ENCODE peak calls at places on chromosomes 3 and 15, in four cellular contexts. H, Y, O and Q are unnamed samples.

GRCh38 chr3:42061711-42062408 is 29.3 kb upstream of the TRAK1 start:
- DNase-seq in H (peak; percentile 97), Y (no peak), O (no peak), Q (peak; percentile 90)

GRCh38 chr3:108433928-108434327 is 76.5 kb downstream of the MYH15 start:
- DNase-seq in H (no peak), Y (no peak), O (no peak), Q (no peak)

GRCh38 chr3:195151866-195152526 is 119.0 kb downstream of the XXYLT1 start:
- DNase-seq in H (peak; percentile 87), Y (no peak), O (no peak), Q (peak; percentile 66)

GRCh38 chr15:69593488-69593887 is 140.9 kb downstream of the RPLP1 start:
- DNase-seq in H (no peak), Y (no peak), O (no peak), Q (no peak)

GRCh38 chr3:33597257-33597689 is 120.8 kb downstream of the CLASP2 start:
- DNase-seq in H (no peak), Y (no peak), O (no peak), Q (no peak)

GRCh38 chr15:26628879-26629529 is 143.9 kb downstream of the GABRB3 start:
- DNase-seq in H (peak; percentile 65), Y (no peak), O (no peak), Q (peak; percentile 84)

GRCh38 chr3:182393830-182394367 is 399.4 kb upstream of the ATP11B start:
- DNase-seq in H (no peak), Y (no peak), O (no peak), Q (no peak)

GRCh38 chr3:190694335-190695001 is 168.0 kb downstream of the GMNC start:
- DNase-seq in H (no peak), Y (no peak), O (no peak), Q (no peak)

GRCh38 chr15:74781673-74782595 is at the start of gene CSK:
- DNase-seq in H (peak; percentile 85), Y (peak; percentile 85), O (peak; percentile 99), Q (peak; percentile 45)

GRCh38 chr3:125440559-125440955 is 65.4 kb upstream of the ZNF148 start:
- DNase-seq in H (no peak), Y (no peak), O (no peak), Q (no peak)

GRCh38 chr15:93037341-93038063 is 51.5 kb downstream of the RGMA start:
- DNase-seq in H (peak; percentile 74), Y (no peak), O (peak; percentile 34), Q (no peak)

GRCh38 chr3:4497884-4498283 is 4.7 kb downstream of the ITPR1 start:
- DNase-seq in H (no peak), Y (no peak), O (no peak), Q (no peak)

GRCh38 chr3:143830063-143830462 is 18.2 kb downstream of the SLC9A9 start:
- DNase-seq in H (peak; percentile 33), Y (no peak), O (no peak), Q (no peak)

GRCh38 chr3:175489406-175489805 is 630.3 kb downstream of the NAALADL2 start:
- DNase-seq in H (no peak), Y (no peak), O (no peak), Q (no peak)

GRCh38 chr3:9224490-9224889 is 25.0 kb downstream of the SRGAP3 start:
- DNase-seq in H (no peak), Y (no peak), O (no peak), Q (no peak)

GRCh38 chr3:82236257-82236656 is 474.8 kb upstream of the GBE1 start:
- DNase-seq in H (no peak), Y (no peak), O (no peak), Q (no peak)

GRCh38 chr15:64844576-64845140 is 2.9 kb downstream of the PLEKHO2 start:
- DNase-seq in H (no peak), Y (no peak), O (peak; percentile 54), Q (no peak)

GRCh38 chr3:14431928-14432834 is 29.8 kb downstream of the SLC6A6 start:
- DNase-seq in H (peak; percentile 94), Y (peak; percentile 35), O (peak; percentile 77), Q (peak; percentile 88)

GRCh38 chr3:189902230-189903186 is 218.2 kb downstream of the P3H2 start:
- DNase-seq in H (no peak), Y (no peak), O (no peak), Q (no peak)

GRCh38 chr3:95750097-95750496 is 1064.3 kb upstream of the EPHA6 start:
- DNase-seq in H (no peak), Y (no peak), O (no peak), Q (no peak)

GRCh38 chr15:72116680-72117447 is 1.1 kb downstream of the MYO9A start:
- DNase-seq in H (peak; percentile 30), Y (peak; percentile 16), O (no peak), Q (no peak)

GRCh38 chr3:194865081-194865480 is 179.4 kb downstream of the FAM43A start:
- DNase-seq in H (no peak), Y (no peak), O (no peak), Q (no peak)

GRCh38 chr3:130517541-130517940 is 564 bp downstream of the COL6A6 start:
- DNase-seq in H (peak; percentile 11), Y (no peak), O (peak; percentile 13), Q (no peak)

GRCh38 chr3:79032686-79033318 is 735.0 kb downstream of the ROBO1 start:
- DNase-seq in H (peak; percentile 71), Y (peak; percentile 22), O (peak; percentile 51), Q (peak; percentile 48)

GRCh38 chr15:66255293-66255676 is 1.7 kb upstream of the MEGF11 start:
- DNase-seq in H (no peak), Y (no peak), O (no peak), Q (no peak)

GRCh38 chr15:94792166-94792565 is 560.8 kb downstream of the MCTP2 start:
- DNase-seq in H (peak; percentile 20), Y (no peak), O (no peak), Q (no peak)

GRCh38 chr3:63908776-63909175 is 3.4 kb downstream of the SCAANT1 start:
- DNase-seq in H (no peak), Y (no peak), O (no peak), Q (no peak)

GRCh38 chr3:60582285-60582684 is 669.0 kb downstream of the FHIT start:
- DNase-seq in H (peak; percentile 1), Y (peak; percentile 8), O (no peak), Q (peak; percentile 13)
- TF ChIP-seq CTCF in H (peak; percentile 23), Y (peak; percentile 54), O (peak; percentile 56), Q (peak; percentile 66)

DNA sequence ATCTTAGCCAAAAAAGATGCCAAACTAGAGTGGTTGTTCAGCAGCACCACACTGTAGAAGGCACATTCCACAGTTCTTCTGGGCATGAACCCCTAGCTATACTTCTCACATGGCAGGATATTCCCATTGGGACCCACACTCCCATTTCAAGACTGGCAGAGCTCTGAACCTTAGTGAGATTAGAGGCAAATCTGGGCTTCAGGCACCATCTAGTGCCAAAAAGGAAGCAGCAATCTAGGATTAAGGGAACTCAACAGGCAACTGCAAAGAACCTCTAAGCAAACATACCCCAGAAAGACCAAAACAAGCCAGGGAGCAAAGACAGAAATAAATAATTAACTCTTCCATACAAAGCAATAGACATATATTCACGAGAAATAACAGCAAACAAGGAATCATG is 66.2 kb downstream of the TAFA4 start:
- DNase-seq in H (no peak), Y (no peak), O (no peak), Q (no peak)
- TF ChIP-seq CTCF in H (no peak), Y (no peak), O (peak; percentile 8), Q (no peak)

GRCh38 chr3:152835311-152836102 is 576 bp downstream of the P2RY1 start:
- DNase-seq in H (peak; percentile 80), Y (peak; percentile 63), O (peak; percentile 62), Q (no peak)
- TF ChIP-seq CTCF in H (no peak), Y (no peak), O (no peak), Q (no peak)

GRCh38 chr3:156743859-156744258 is 69.5 kb downstream of the TIPARP start:
- DNase-seq in H (no peak), Y (no peak), O (no peak), Q (no peak)
- TF ChIP-seq CTCF in H (no peak), Y (no peak), O (no peak), Q (peak; percentile 13)

DNA sequence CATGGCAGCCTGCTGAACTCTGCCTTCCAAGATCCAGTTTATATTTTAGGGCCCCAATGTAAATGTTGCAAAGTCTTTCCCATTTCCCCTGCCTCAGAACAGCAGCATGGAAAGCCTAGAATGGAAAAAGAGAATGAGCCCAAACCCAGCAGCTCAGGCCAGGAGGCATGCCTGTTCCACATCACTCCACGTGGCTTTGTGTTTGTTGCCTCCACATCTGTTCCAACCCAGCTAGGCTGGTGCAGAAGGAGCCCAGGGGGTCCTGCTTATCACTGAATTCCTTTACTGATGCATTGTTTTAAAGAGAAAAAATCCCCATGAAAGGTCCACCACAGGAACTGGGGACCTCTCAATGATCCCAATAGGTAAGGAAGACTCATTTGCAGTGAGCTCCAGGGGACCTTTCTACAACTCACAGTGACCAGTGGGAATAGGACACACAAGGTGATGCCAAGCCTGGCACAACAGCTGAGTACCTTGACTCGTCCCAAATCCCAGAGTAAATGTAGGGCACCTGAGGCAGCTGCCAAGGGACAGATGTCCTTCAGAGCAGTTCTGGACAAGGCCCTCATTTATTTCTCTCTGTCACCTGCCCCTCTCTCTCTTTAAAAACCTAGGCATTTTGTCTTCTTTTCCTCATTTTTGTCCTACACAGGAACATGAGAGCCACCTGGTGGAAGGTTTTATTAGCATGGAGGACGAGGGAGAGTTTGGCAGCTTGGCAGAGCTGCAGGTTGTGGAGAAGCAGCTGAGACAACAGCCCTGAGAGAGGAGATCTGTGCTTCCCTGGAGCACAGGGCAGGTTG is 41.7 kb upstream of the ADAMTS17 start:
- DNase-seq in H (peak; percentile 1), Y (peak; percentile 42), O (peak; percentile 45), Q (no peak)
- TF ChIP-seq CTCF in H (no peak), Y (peak; percentile 40), O (no peak), Q (peak; percentile 48)

GRCh38 chr3:133041524-133041829 is 3.3 kb downstream of the TMEM108 start:
- DNase-seq in H (no peak), Y (no peak), O (no peak), Q (no peak)
- TF ChIP-seq CTCF in H (no peak), Y (no peak), O (no peak), Q (peak; percentile 31)